ENCODE peak calls at places on chromosomes 5 and 9, in six cellular contexts. One of them, this sample, is unnamed.

GRCh38 chr9:118961857-118962256 is 407.4 kb downstream of the BRINP1 start:
- DNase-seq in cardiac muscle cell: no peak
- DNase-seq in stimulated activated CD4-positive, alpha-beta T cell treated with anti-CD3 and anti-CD28 coated beads, Interleukin-2, amount 100 ng/mL, for 48 hours: no peak
- DNase-seq in AG09319: peak
- DNase-seq in A172: peak
- DNase-seq in GM04503: peak
- DNase-seq in this sample: no peak

GRCh38 chr9:3827175-3827574 is 301.4 kb upstream of the RFX3 start:
- DNase-seq in AG09319: no peak
- DNase-seq in A172: no peak
- DNase-seq in cardiac muscle cell: no peak
- DNase-seq in stimulated activated CD4-positive, alpha-beta T cell treated with anti-CD3 and anti-CD28 coated beads, Interleukin-2, amount 100 ng/mL, for 48 hours: no peak
- DNase-seq in GM04503: no peak
- DNase-seq in this sample: no peak

GRCh38 chr5:59328801-59329296 is 564.7 kb downstream of the PDE4D start:
- DNase-seq in stimulated activated CD4-positive, alpha-beta T cell treated with anti-CD3 and anti-CD28 coated beads, Interleukin-2, amount 100 ng/mL, for 48 hours: no peak
- DNase-seq in cardiac muscle cell: peak
- DNase-seq in AG09319: no peak
- DNase-seq in GM04503: no peak
- DNase-seq in A172: peak
- DNase-seq in this sample: no peak

GRCh38 chr9:136201609-136202448 is 3.1 kb downstream of the LHX3 start:
- DNase-seq in A172: no peak
- DNase-seq in cardiac muscle cell: peak
- DNase-seq in AG09319: no peak
- DNase-seq in GM04503: no peak
- DNase-seq in stimulated activated CD4-positive, alpha-beta T cell treated with anti-CD3 and anti-CD28 coated beads, Interleukin-2, amount 100 ng/mL, for 48 hours: no peak
- DNase-seq in this sample: no peak

GRCh38 chr9:6479959-6480358 is 67.0 kb downstream of the UHRF2 start:
- DNase-seq in AG09319: no peak
- DNase-seq in GM04503: no peak
- DNase-seq in stimulated activated CD4-positive, alpha-beta T cell treated with anti-CD3 and anti-CD28 coated beads, Interleukin-2, amount 100 ng/mL, for 48 hours: no peak
- DNase-seq in cardiac muscle cell: no peak
- DNase-seq in A172: no peak
- DNase-seq in this sample: no peak

GRCh38 chr5:107673368-107674136 is 2.8 kb upstream of the EFNA5 start:
- DNase-seq in stimulated activated CD4-positive, alpha-beta T cell treated with anti-CD3 and anti-CD28 coated beads, Interleukin-2, amount 100 ng/mL, for 48 hours: peak
- DNase-seq in GM04503: peak
- DNase-seq in A172: peak
- DNase-seq in AG09319: peak
- DNase-seq in cardiac muscle cell: peak
- DNase-seq in this sample: peak

GRCh38 chr5:75734913-75735789 is 17.9 kb upstream of the POC5 start:
- DNase-seq in cardiac muscle cell: peak
- DNase-seq in stimulated activated CD4-positive, alpha-beta T cell treated with anti-CD3 and anti-CD28 coated beads, Interleukin-2, amount 100 ng/mL, for 48 hours: no peak
- DNase-seq in GM04503: no peak
- DNase-seq in A172: peak
- DNase-seq in AG09319: no peak
- DNase-seq in this sample: no peak

GRCh38 chr5:4518924-4519660 is 621.0 kb upstream of the ADAMTS16 start:
- DNase-seq in AG09319: no peak
- DNase-seq in A172: no peak
- DNase-seq in GM04503: no peak
- DNase-seq in cardiac muscle cell: no peak
- DNase-seq in stimulated activated CD4-positive, alpha-beta T cell treated with anti-CD3 and anti-CD28 coated beads, Interleukin-2, amount 100 ng/mL, for 48 hours: no peak
- DNase-seq in this sample: no peak

GRCh38 chr5:72611111-72611724 is 104.0 kb upstream of the ZNF366 start:
- DNase-seq in stimulated activated CD4-positive, alpha-beta T cell treated with anti-CD3 and anti-CD28 coated beads, Interleukin-2, amount 100 ng/mL, for 48 hours: peak
- DNase-seq in AG09319: no peak
- DNase-seq in cardiac muscle cell: peak
- DNase-seq in GM04503: no peak
- DNase-seq in A172: peak
- DNase-seq in this sample: peak

GRCh38 chr9:127088724-127089615 is 33.5 kb downstream of the ANGPTL2 start:
- DNase-seq in AG09319: no peak
- DNase-seq in GM04503: no peak
- DNase-seq in cardiac muscle cell: no peak
- DNase-seq in A172: no peak
- DNase-seq in stimulated activated CD4-positive, alpha-beta T cell treated with anti-CD3 and anti-CD28 coated beads, Interleukin-2, amount 100 ng/mL, for 48 hours: no peak
- DNase-seq in this sample: no peak

GRCh38 chr5:179297486-179298180 is 47.6 kb downstream of the ADAMTS2 start:
- DNase-seq in GM04503: no peak
- DNase-seq in A172: no peak
- DNase-seq in stimulated activated CD4-positive, alpha-beta T cell treated with anti-CD3 and anti-CD28 coated beads, Interleukin-2, amount 100 ng/mL, for 48 hours: no peak
- DNase-seq in AG09319: no peak
- DNase-seq in cardiac muscle cell: no peak
- DNase-seq in this sample: no peak

GRCh38 chr5:88269222-88269771 is 652 bp upstream of the TMEM161B start:
- DNase-seq in AG09319: no peak
- DNase-seq in A172: no peak
- DNase-seq in GM04503: no peak
- DNase-seq in stimulated activated CD4-positive, alpha-beta T cell treated with anti-CD3 and anti-CD28 coated beads, Interleukin-2, amount 100 ng/mL, for 48 hours: no peak
- DNase-seq in cardiac muscle cell: peak
- DNase-seq in this sample: no peak